ENCODE peak calls at places on chromosomes 6 and 20, in four cellular contexts. G is HL-60, E is neural progenitor cell, F is BJ. T is an unnamed sample. For H3K27me3, the result is how much of the 10 kb centered on the place peaks cover.

GRCh38 chr6:143059616-143060353 is 904 bp upstream of the AIG1 start:
- DNase-seq in E (no peak), G (peak), F (peak), T (peak)

GRCh38 chr20:32685541-32686529 is 12.1 kb upstream of the C20orf203 start:
- DNase-seq in G (no peak), F (peak), E (peak), T (peak)

GRCh38 chr6:30399390-30400058 is 54.6 kb downstream of the RPP21 start:
- DNase-seq in G (no peak), E (no peak), F (no peak), T (no peak)

GRCh38 chr6:52098649-52099184 is 11.3 kb upstream of the PKHD1 start:
- DNase-seq in E (no peak), G (no peak), F (no peak), T (no peak)

GRCh38 chr20:37442986-37443385 is 78.1 kb upstream of the NNAT start:
- DNase-seq in G (no peak), F (no peak), E (no peak), T (no peak)

GRCh38 chr6:169589293-169589692 is 112.5 kb downstream of the WDR27 start:
- DNase-seq in G (no peak), E (no peak), F (no peak), T (no peak)

GRCh38 chr6:153160221-153160620 is 29.1 kb upstream of the RGS17 start:
- DNase-seq in E (no peak), G (no peak), F (no peak), T (no peak)

GRCh38 chr6:33768644-33769120 is 20.2 kb downstream of the LEMD2 start:
- DNase-seq in G (no peak), E (peak), F (no peak), T (peak)

GRCh38 chr6:130029163-130029562 is 10.8 kb downstream of the L3MBTL3 start:
- DNase-seq in G (no peak), E (no peak), F (no peak), T (no peak)

GRCh38 chr6:84346372-84346771 is 118.9 kb upstream of the CEP162 start:
- DNase-seq in E (no peak), G (no peak), F (no peak), T (no peak)

GRCh38 chr6:53837875-53838806 is 43.3 kb downstream of the LRRC1 start:
- DNase-seq in F (no peak), G (no peak), E (peak), T (no peak)

GRCh38 chr6:21504790-21505189 is 88.8 kb upstream of the SOX4 start:
- DNase-seq in G (no peak), E (no peak), F (no peak), T (no peak)

GRCh38 chr20:63363013-63363957 is 2.1 kb upstream of the CHRNA4 start:
- DNase-seq in E (no peak), F (no peak), G (no peak), T (no peak)
- H3K27me3 ChIP-seq in E (under half), F (under half), G (under half), T (under half)

DNA sequence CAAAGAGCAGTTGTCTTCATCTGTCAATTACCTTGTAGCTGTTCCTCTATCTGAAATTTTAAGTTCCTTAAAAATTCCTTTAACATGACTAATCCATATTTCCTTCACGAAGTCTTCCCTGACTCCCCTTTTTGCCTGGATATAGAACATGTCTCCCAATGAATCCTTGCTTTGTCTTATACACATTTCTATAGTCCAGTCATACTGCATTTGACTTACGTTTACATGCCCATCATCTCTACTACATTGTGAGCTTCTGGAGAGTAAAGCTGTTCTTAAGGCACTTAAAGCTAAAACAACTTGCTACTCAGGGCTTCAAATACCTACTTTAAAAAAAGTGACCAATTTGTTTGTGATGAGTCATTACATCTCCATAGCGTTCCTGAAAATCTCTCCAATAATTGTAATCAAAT is 4.9 kb downstream of the REV3L start:
- DNase-seq in G (no peak), E (no peak), F (no peak), T (no peak)
- H3K4me3 ChIP-seq in G (no peak), E (no peak), F (no peak), T (no peak)

GRCh38 chr6:27542485-27542884 is 69.6 kb upstream of the ZNF184 start:
- DNase-seq in F (no peak), E (no peak), G (no peak), T (no peak)
- H3K27me3 ChIP-seq in F (under half), E (half or more), G (under half), T (under half)

GRCh38 chr6:106113256-106113954 is 27.3 kb downstream of the PRDM1 start:
- DNase-seq in G (no peak), E (no peak), F (no peak), T (no peak)
- H3K4me3 ChIP-seq in G (no peak), E (no peak), F (no peak), T (no peak)

GRCh38 chr6:1368940-1369339 is 20.4 kb upstream of the FOXF2 start:
- DNase-seq in G (no peak), F (no peak), E (no peak), T (no peak)
- H3K27me3 ChIP-seq in G (under half), F (under half), E (half or more), T (under half)

DNA sequence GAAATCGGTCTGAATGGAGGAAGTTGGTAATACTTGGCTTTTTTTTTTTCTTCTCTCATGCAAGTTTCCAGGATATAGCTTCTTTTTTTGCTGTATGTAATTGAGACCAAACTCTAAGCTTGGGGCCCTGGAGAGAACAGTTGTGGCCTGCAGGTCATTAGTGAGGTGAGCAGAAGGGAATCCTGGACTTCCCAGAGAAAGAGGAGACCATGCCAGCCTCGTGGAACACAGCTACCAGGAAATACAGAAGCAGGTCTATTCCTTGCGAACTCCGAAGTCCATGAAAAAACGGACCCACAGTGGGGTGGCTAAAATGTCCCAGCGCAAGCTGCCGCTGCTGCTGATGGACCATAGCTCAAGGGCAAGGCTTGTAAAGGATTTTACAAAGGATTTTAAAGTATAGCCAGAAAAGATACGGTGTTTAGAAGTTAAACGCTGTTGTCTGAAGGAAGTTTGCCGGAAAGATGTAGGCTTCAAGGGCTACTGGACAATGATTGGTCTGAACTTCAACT is 374.7 kb downstream of the UTRN start:
- DNase-seq in E (no peak), G (no peak), F (no peak), T (no peak)
- H3K4me3 ChIP-seq in E (no peak), G (no peak), F (no peak), T (no peak)

T was measured in H7.